ENCODE peak calls at places on chromosomes 3 and 15, in five cellular contexts. B is NCI-H510A treated with DMSO at 0.1 percent for 48 hours, N is NCI-H1930, S is GM10248, I is AG08395. D is an unnamed sample.

GRCh38 chr15:83653639-83654378 is at the start of gene ADAMTSL3:
- DNase-seq in S (no peak), N (no peak), I (peak; percentile 71), B (no peak), D (no peak)

GRCh38 chr15:52351206-52351907 is 55.8 kb upstream of the MYO5C start:
- DNase-seq in S (no peak), N (no peak), B (no peak), I (peak; percentile 25), D (no peak)

GRCh38 chr3:141083831-141084624 is 32.9 kb downstream of the SPSB4 start:
- DNase-seq in I (no peak), S (no peak), B (no peak), N (no peak), D (no peak)

GRCh38 chr15:58457466-58457965 is 25.7 kb downstream of the LIPC start:
- DNase-seq in N (no peak), S (peak; percentile 65), B (no peak), I (peak; percentile 67), D (no peak)

GRCh38 chr3:143613226-143613625 is 235.0 kb downstream of the SLC9A9 start:
- DNase-seq in S (no peak), N (no peak), I (no peak), B (no peak), D (no peak)

GRCh38 chr3:11764931-11765363 is 81.7 kb downstream of the TAMM41 start:
- DNase-seq in N (no peak), S (no peak), B (no peak), I (peak; percentile 45), D (no peak)

GRCh38 chr15:25508369-25509002 is 69.7 kb upstream of the UBE3A start:
- DNase-seq in N (no peak), B (no peak), S (no peak), I (peak; percentile 67), D (peak; percentile 73)

GRCh38 chr3:188631291-188632010 is 477.5 kb downstream of the LPP start:
- DNase-seq in I (peak; percentile 51), S (no peak), B (no peak), N (no peak), D (no peak)

GRCh38 chr3:101836907-101837598 is 12.3 kb upstream of the NFKBIZ start:
- DNase-seq in N (no peak), S (no peak), I (peak; percentile 27), B (no peak), D (no peak)

GRCh38 chr15:77024273-77025065 is 29.5 kb downstream of the PSTPIP1 start:
- DNase-seq in N (peak; percentile 2), S (peak; percentile 84), B (no peak), I (peak; percentile 80), D (peak; percentile 89)

GRCh38 chr15:27989838-27990237 is 109.3 kb downstream of the OCA2 start:
- DNase-seq in S (no peak), B (no peak), N (no peak), I (no peak), D (no peak)

GRCh38 chr15:101168463-101168824 is 83.4 kb downstream of the CHSY1 start:
- DNase-seq in S (no peak), I (no peak), N (no peak), B (no peak), D (no peak)

GRCh38 chr3:160986060-160986459 is 119.1 kb downstream of the B3GALNT1 start:
- DNase-seq in B (no peak), N (no peak), I (no peak), S (no peak), D (no peak)

GRCh38 chr3:153052096-153052460 is 109.9 kb upstream of the RAP2B start:
- DNase-seq in B (no peak), I (peak; percentile 76), S (no peak), N (no peak), D (no peak)

GRCh38 chr3:149784064-149784704 is 8.2 kb downstream of the ANKUB1 start:
- DNase-seq in I (peak; percentile 34), S (no peak), N (no peak), B (no peak), D (no peak)

GRCh38 chr3:66397745-66398144 is 103.1 kb downstream of the LRIG1 start:
- DNase-seq in S (no peak), B (no peak), N (no peak), I (no peak), D (no peak)

GRCh38 chr3:3015472-3016089 is 94.6 kb downstream of the IL5RA start:
- DNase-seq in S (no peak), N (no peak), B (peak; percentile 57), I (no peak), D (peak; percentile 66)

GRCh38 chr3:152350139-152350538 is 81.4 kb downstream of the MBNL1 start:
- DNase-seq in B (no peak), I (no peak), S (no peak), N (no peak), D (no peak)

GRCh38 chr3:74353039-74353438 is 261.4 kb downstream of the CNTN3 start:
- DNase-seq in N (no peak), I (no peak), S (no peak), B (no peak), D (no peak)

GRCh38 chr3:143358793-143359491 is 239.4 kb downstream of the CHST2 start:
- DNase-seq in I (no peak), B (no peak), S (no peak), N (no peak), D (no peak)

GRCh38 chr3:63199606-63200005 is 78.5 kb upstream of the SYNPR start:
- DNase-seq in I (no peak), B (no peak), S (no peak), N (no peak), D (no peak)

GRCh38 chr15:35757323-35757722 is 211.4 kb upstream of the DPH6 start:
- DNase-seq in S (no peak), N (peak; percentile 57), I (no peak), B (no peak), D (no peak)